ENCODE peak calls at places on chromosomes 4 and X, in five cellular contexts. One of them, this sample, is unnamed.

GRCh38 chr4:98967916-98968315 is 27.6 kb upstream of the METAP1 start:
- DNase-seq in MM.1S: no peak
- DNase-seq in fibroblast of lung: no peak
- DNase-seq in hepatocyte: no peak
- DNase-seq in keratinocyte: no peak
- DNase-seq in this sample: no peak

GRCh38 chr4:169976951-169977350 is 49.2 kb downstream of the MFAP3L start:
- DNase-seq in MM.1S: no peak
- DNase-seq in fibroblast of lung: no peak
- DNase-seq in hepatocyte: no peak
- DNase-seq in keratinocyte: no peak
- DNase-seq in this sample: no peak

GRCh38 chr4:88706574-88706973 is 8.9 kb upstream of the NAP1L5 start:
- DNase-seq in MM.1S: no peak
- DNase-seq in fibroblast of lung: peak; percentile 66
- DNase-seq in hepatocyte: peak; percentile 58
- DNase-seq in keratinocyte: no peak
- DNase-seq in this sample: peak; percentile 67

GRCh38 chr4:107631568-107631967 is 88.5 kb downstream of the PAPSS1 start:
- DNase-seq in MM.1S: no peak
- DNase-seq in fibroblast of lung: peak; percentile 2
- DNase-seq in hepatocyte: no peak
- DNase-seq in keratinocyte: no peak
- DNase-seq in this sample: no peak

GRCh38 chr4:48100248-48100647 is 33.8 kb downstream of the TXK start:
- DNase-seq in MM.1S: no peak
- DNase-seq in fibroblast of lung: no peak
- DNase-seq in hepatocyte: no peak
- DNase-seq in keratinocyte: no peak
- DNase-seq in this sample: no peak

GRCh38 chr4:168840386-168840763 is 169.7 kb downstream of the CBR4 start:
- DNase-seq in MM.1S: no peak
- DNase-seq in fibroblast of lung: peak; percentile 25
- DNase-seq in hepatocyte: no peak
- DNase-seq in keratinocyte: no peak
- DNase-seq in this sample: no peak

GRCh38 chr4:183348706-183349659 is 26.8 kb upstream of the CLDN24 start:
- DNase-seq in MM.1S: no peak
- DNase-seq in fibroblast of lung: peak; percentile 96
- DNase-seq in hepatocyte: no peak
- DNase-seq in keratinocyte: no peak
- DNase-seq in this sample: peak; percentile 76

GRCh38 chr4:27154706-27155105 is 294.1 kb downstream of the STIM2 start:
- DNase-seq in MM.1S: no peak
- DNase-seq in fibroblast of lung: peak; percentile 96
- DNase-seq in hepatocyte: peak; percentile 50
- DNase-seq in keratinocyte: no peak
- DNase-seq in this sample: no peak

GRCh38 chr4:158025131-158025530 is 147.7 kb downstream of the GASK1B start:
- DNase-seq in MM.1S: no peak
- DNase-seq in fibroblast of lung: no peak
- DNase-seq in hepatocyte: peak; percentile 29
- DNase-seq in keratinocyte: peak; percentile 30
- DNase-seq in this sample: no peak

GRCh38 chr4:3355266-3355748 is 62.5 kb downstream of the RGS12 start:
- DNase-seq in MM.1S: no peak
- DNase-seq in fibroblast of lung: no peak
- DNase-seq in hepatocyte: no peak
- DNase-seq in keratinocyte: no peak
- DNase-seq in this sample: peak; percentile 60

GRCh38 chr4:168604496-168605373 is 107.9 kb downstream of the PALLD start:
- DNase-seq in MM.1S: no peak
- DNase-seq in fibroblast of lung: peak; percentile 96
- DNase-seq in hepatocyte: peak; percentile 59
- DNase-seq in keratinocyte: no peak
- DNase-seq in this sample: peak; percentile 96

GRCh38 chrX:2572740-2573139 is 72.0 kb upstream of the DHRSX start:
- DNase-seq in MM.1S: no peak
- DNase-seq in fibroblast of lung: peak; percentile 16
- DNase-seq in hepatocyte: no peak
- DNase-seq in keratinocyte: no peak
- DNase-seq in this sample: no peak

GRCh38 chr4:178937130-178937529 is 1494.9 kb upstream of the AGA start:
- DNase-seq in MM.1S: no peak
- DNase-seq in fibroblast of lung: peak; percentile 25
- DNase-seq in hepatocyte: no peak
- DNase-seq in keratinocyte: no peak
- DNase-seq in this sample: no peak

GRCh38 chrX:23952984-23953907 is 45.4 kb downstream of the CXorf58 start:
- DNase-seq in MM.1S: peak; percentile 35
- DNase-seq in fibroblast of lung: no peak
- DNase-seq in hepatocyte: no peak
- DNase-seq in keratinocyte: no peak
- DNase-seq in this sample: peak; percentile 4

GRCh38 chr4:72505314-72505744 is 63.7 kb downstream of the ADAMTS3 start:
- DNase-seq in MM.1S: peak; percentile 46
- DNase-seq in fibroblast of lung: peak; percentile 56
- DNase-seq in hepatocyte: peak; percentile 63
- DNase-seq in keratinocyte: no peak
- DNase-seq in this sample: peak; percentile 52

GRCh38 chrX:119688856-119689455 is 4.0 kb downstream of the SEPTIN6 start:
- DNase-seq in MM.1S: peak; percentile 14
- DNase-seq in fibroblast of lung: no peak
- DNase-seq in hepatocyte: no peak
- DNase-seq in keratinocyte: no peak
- DNase-seq in this sample: no peak

GRCh38 chr4:80153800-80154546 is 43.3 kb upstream of the PRDM8 start:
- DNase-seq in MM.1S: no peak
- DNase-seq in fibroblast of lung: peak; percentile 43
- DNase-seq in hepatocyte: no peak
- DNase-seq in keratinocyte: no peak
- DNase-seq in this sample: no peak

DNA sequence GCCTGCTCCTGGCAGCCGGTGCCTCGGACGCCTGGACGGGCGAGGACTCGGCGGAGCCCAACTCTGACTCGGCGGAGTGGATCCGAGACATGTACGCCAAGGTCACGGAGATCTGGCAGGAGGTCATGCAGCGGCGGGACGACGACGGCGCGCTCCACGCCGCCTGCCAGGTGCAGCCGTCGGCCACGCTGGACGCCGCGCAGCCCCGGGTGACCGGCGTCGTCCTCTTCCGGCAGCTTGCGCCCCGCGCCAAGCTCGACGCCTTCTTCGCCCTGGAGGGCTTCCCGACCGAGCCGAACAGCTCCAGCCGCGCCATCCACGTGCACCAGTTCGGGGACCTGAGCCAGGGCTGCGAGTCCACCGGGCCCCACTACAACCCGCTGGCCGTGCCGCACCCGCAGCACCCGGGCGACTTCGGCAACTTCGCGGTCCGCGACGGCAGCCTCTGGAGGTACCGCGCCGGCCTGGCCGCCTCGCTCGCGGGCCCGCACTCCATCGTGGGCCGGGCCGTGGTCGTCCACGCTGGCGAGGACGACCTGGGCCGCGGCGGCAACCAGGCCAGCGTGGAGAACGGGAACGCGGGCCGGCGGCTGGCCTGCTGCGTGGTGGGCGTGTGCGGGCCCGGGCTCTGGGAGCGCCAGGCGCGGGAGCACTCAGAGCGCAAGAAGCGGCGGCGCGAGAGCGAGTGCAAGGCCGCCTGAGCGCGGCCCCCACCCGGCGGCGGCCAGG is 4.3 kb downstream of the SOD3 start:
- DNase-seq in MM.1S: no peak
- DNase-seq in fibroblast of lung: peak; percentile 32
- DNase-seq in hepatocyte: no peak
- DNase-seq in keratinocyte: no peak
- DNase-seq in this sample: no peak
- TF ChIP-seq EZH2 in MM.1S: no peak
- TF ChIP-seq EZH2 in fibroblast of lung: no peak
- TF ChIP-seq EZH2 in hepatocyte: no peak
- TF ChIP-seq EZH2 in keratinocyte: peak; percentile 31
- TF ChIP-seq EZH2 in this sample: peak; percentile 47

DNA sequence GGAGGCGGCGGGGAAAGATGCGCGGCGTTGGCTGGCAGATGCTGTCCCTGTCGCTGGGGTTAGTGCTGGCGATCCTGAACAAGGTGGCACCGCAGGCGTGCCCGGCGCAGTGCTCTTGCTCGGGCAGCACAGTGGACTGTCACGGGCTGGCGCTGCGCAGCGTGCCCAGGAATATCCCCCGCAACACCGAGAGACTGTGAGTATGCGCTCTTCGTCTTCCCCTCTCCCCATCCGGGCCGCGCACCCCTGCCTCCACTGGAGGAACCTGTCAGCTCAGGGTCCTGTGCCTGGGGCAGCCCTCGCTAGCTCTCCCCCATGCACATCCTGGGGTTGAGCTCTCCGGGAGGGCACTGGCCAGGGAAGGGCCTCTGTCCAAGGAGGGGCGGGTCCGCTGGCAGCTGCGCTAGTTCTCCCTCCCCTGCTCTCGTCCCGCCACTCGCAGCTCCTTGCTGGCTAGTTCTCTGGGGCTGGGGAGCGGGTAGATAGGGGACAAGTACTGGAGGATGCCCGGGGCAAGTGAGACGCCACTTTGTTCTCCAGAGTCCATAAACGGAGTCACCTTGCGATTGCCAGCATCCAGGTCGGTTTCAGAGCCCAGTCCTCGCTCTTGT is 2.2 kb downstream of the SLIT2 start:
- DNase-seq in MM.1S: no peak
- DNase-seq in fibroblast of lung: peak; percentile 46
- DNase-seq in hepatocyte: peak; percentile 28
- DNase-seq in keratinocyte: no peak
- DNase-seq in this sample: peak; percentile 64
- TF ChIP-seq EZH2 in MM.1S: no peak
- TF ChIP-seq EZH2 in fibroblast of lung: no peak
- TF ChIP-seq EZH2 in hepatocyte: no peak
- TF ChIP-seq EZH2 in keratinocyte: no peak
- TF ChIP-seq EZH2 in this sample: no peak

DNA sequence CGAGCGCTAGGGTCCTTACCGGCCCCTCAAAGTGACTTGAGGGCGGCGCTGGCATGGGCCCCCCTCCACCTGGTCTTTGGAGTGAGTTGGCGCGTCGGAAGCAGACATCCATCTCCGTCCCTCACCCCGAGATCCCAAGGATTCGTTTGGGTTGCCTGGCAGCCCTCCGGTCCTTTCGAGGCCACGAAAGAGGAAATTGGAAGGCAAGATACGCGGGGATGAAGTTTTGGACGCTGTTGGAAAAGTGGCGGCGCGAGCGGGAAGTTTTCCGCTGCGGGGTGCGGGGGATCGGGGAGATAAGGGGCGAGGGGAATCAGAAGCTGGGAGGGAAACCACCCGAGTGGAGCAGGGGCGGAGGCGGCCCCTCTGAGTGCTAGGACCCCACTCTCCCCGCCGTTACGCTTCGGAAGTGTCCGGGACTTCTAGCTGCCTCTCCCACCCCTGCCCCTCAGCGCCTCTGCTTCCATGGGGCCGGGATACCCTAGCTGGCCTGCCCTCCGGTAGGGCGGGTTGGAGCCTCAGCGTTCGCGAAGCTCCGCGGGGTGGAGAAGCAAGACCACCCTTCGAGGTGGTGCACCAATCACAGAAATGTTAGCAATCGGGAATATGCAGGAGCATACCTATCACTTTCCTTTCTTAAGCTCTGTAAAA is 57.8 kb downstream of the FRMPD3 start:
- DNase-seq in MM.1S: no peak
- DNase-seq in fibroblast of lung: no peak
- DNase-seq in hepatocyte: no peak
- DNase-seq in keratinocyte: no peak
- DNase-seq in this sample: no peak
- TF ChIP-seq EZH2 in MM.1S: no peak
- TF ChIP-seq EZH2 in fibroblast of lung: no peak
- TF ChIP-seq EZH2 in hepatocyte: peak; percentile 44
- TF ChIP-seq EZH2 in keratinocyte: peak; percentile 48
- TF ChIP-seq EZH2 in this sample: peak; percentile 19

GRCh38 chr4:33306131-33306530 is 2586.0 kb downstream of the PCDH7 start:
- DNase-seq in MM.1S: no peak
- DNase-seq in fibroblast of lung: no peak
- DNase-seq in hepatocyte: no peak
- DNase-seq in keratinocyte: no peak
- DNase-seq in this sample: no peak
- TF ChIP-seq EZH2 in MM.1S: no peak
- TF ChIP-seq EZH2 in fibroblast of lung: no peak
- TF ChIP-seq EZH2 in hepatocyte: no peak
- TF ChIP-seq EZH2 in keratinocyte: no peak
- TF ChIP-seq EZH2 in this sample: no peak

This sample was measured in endothelial cell of umbilical vein.